ENCODE peak calls at places on chromosome 3, in seven cellular contexts. One of them, this sample, is unnamed.

GRCh38 chr3:189978753-189979152 is 141.9 kb downstream of the P3H2 start:
- DNase-seq in HCT116: no peak
- DNase-seq in HEK293T: no peak
- DNase-seq in HepG2: no peak
- DNase-seq in H1: no peak
- DNase-seq in GM12878: no peak
- DNase-seq in K562: no peak
- DNase-seq in this sample: no peak

GRCh38 chr3:1375145-1375544 is 282.3 kb downstream of the CNTN6 start:
- DNase-seq in HEK293T: no peak
- DNase-seq in HepG2: no peak
- DNase-seq in GM12878: no peak
- DNase-seq in HCT116: no peak
- DNase-seq in H1: no peak
- DNase-seq in K562: no peak
- DNase-seq in this sample: no peak

GRCh38 chr3:127493924-127494646 is 96.4 kb downstream of the TPRA1 start:
- DNase-seq in H1: no peak
- DNase-seq in K562: no peak
- DNase-seq in HepG2: no peak
- DNase-seq in HEK293T: no peak
- DNase-seq in HCT116: no peak
- DNase-seq in GM12878: no peak
- DNase-seq in this sample: no peak

GRCh38 chr3:13066236-13066635 is 7.0 kb downstream of the IQSEC1 start:
- DNase-seq in HCT116: no peak
- DNase-seq in K562: no peak
- DNase-seq in GM12878: no peak
- DNase-seq in H1: no peak
- DNase-seq in HepG2: no peak
- DNase-seq in HEK293T: no peak
- DNase-seq in this sample: no peak

GRCh38 chr3:68705695-68706429 is 226.5 kb downstream of the TAFA4 start:
- DNase-seq in K562: peak
- DNase-seq in HCT116: no peak
- DNase-seq in GM12878: no peak
- DNase-seq in H1: no peak
- DNase-seq in HEK293T: no peak
- DNase-seq in HepG2: no peak
- DNase-seq in this sample: no peak

GRCh38 chr3:58521002-58521670 is 15.9 kb downstream of the ACOX2 start:
- DNase-seq in HEK293T: no peak
- DNase-seq in GM12878: no peak
- DNase-seq in H1: no peak
- DNase-seq in HepG2: peak
- DNase-seq in HCT116: no peak
- DNase-seq in K562: peak
- DNase-seq in this sample: no peak

GRCh38 chr3:111241960-111242359 is 170.3 kb downstream of the NECTIN3 start:
- DNase-seq in H1: no peak
- DNase-seq in HCT116: no peak
- DNase-seq in K562: no peak
- DNase-seq in GM12878: no peak
- DNase-seq in HepG2: no peak
- DNase-seq in HEK293T: no peak
- DNase-seq in this sample: no peak

GRCh38 chr3:38379201-38379770 is 32.7 kb downstream of the XYLB start:
- DNase-seq in HCT116: no peak
- DNase-seq in K562: no peak
- DNase-seq in HepG2: no peak
- DNase-seq in HEK293T: no peak
- DNase-seq in GM12878: no peak
- DNase-seq in H1: no peak
- DNase-seq in this sample: no peak

GRCh38 chr3:65713016-65713415 is 325.7 kb downstream of the MAGI1 start:
- DNase-seq in K562: no peak
- DNase-seq in H1: no peak
- DNase-seq in HCT116: no peak
- DNase-seq in HepG2: no peak
- DNase-seq in HEK293T: no peak
- DNase-seq in GM12878: no peak
- DNase-seq in this sample: peak

GRCh38 chr3:11567516-11568467 is 75.9 kb downstream of the VGLL4 start:
- DNase-seq in GM12878: no peak
- DNase-seq in K562: no peak
- DNase-seq in HCT116: peak
- DNase-seq in HepG2: no peak
- DNase-seq in HEK293T: no peak
- DNase-seq in H1: no peak
- DNase-seq in this sample: no peak

GRCh38 chr3:8298021-8298954 is 203.3 kb upstream of the LMCD1 start:
- DNase-seq in HepG2: no peak
- DNase-seq in GM12878: no peak
- DNase-seq in H1: no peak
- DNase-seq in HEK293T: no peak
- DNase-seq in HCT116: no peak
- DNase-seq in K562: no peak
- DNase-seq in this sample: no peak

GRCh38 chr3:19446687-19447086 is 298.4 kb downstream of the KCNH8 start:
- DNase-seq in K562: no peak
- DNase-seq in HEK293T: no peak
- DNase-seq in HCT116: no peak
- DNase-seq in H1: no peak
- DNase-seq in GM12878: no peak
- DNase-seq in HepG2: no peak
- DNase-seq in this sample: no peak

GRCh38 chr3:171569571-171570132 is 109.4 kb upstream of the TNIK start:
- DNase-seq in H1: no peak
- DNase-seq in K562: peak
- DNase-seq in HepG2: no peak
- DNase-seq in HEK293T: no peak
- DNase-seq in HCT116: no peak
- DNase-seq in GM12878: no peak
- DNase-seq in this sample: no peak

DNA sequence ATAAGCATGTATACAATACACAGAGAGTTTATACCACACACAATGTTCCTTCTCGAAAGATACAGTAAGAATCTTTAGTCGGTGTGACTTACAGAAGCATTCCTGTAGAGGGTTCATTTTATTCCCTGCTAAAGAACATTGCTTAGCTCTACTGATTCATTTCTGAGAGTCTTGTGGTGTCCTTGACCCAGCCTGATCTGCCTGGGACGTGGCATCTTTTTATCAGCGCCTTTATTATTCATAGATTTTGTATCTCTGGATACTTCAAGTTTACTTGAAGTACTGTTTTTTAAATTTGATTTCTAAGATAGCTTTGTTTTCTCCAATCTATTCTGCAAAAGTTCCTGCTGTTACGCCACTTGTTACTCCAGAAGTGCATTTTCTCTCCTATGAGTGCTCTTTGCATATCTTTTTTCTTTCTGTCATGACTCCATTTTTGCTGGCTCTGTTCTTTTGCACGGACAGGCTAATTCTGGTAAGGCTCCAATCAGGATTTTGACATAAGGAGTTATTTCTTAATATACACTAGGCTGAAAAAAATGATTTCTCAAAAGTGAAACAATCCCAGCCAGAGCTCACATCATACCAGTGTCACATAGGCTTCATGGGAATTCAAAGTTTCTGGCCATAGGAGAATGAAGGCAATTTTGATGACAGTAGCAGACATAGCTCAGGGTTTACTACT is 114.5 kb upstream of the TNIK start:
- DNase-seq in HepG2: no peak
- DNase-seq in HCT116: no peak
- DNase-seq in K562: no peak
- DNase-seq in HEK293T: no peak
- DNase-seq in H1: no peak
- DNase-seq in GM12878: no peak
- DNase-seq in this sample: no peak
- TF ChIP-seq SP1 in HepG2: no peak
- TF ChIP-seq SP1 in HCT116: no peak
- TF ChIP-seq SP1 in K562: no peak
- TF ChIP-seq SP1 in HEK293T: no peak
- TF ChIP-seq SP1 in H1: no peak
- TF ChIP-seq SP1 in GM12878: no peak
- TF ChIP-seq SP1 in this sample: no peak

GRCh38 chr3:99875573-99875924 is 57.9 kb downstream of the CMSS1 start:
- DNase-seq in K562: peak
- DNase-seq in HCT116: no peak
- DNase-seq in HepG2: peak
- DNase-seq in GM12878: no peak
- DNase-seq in H1: no peak
- DNase-seq in HEK293T: no peak
- DNase-seq in this sample: no peak

GRCh38 chr3:99869621-99870020 is 52.0 kb downstream of the CMSS1 start:
- DNase-seq in HCT116: no peak
- DNase-seq in K562: no peak
- DNase-seq in HepG2: no peak
- DNase-seq in H1: no peak
- DNase-seq in HEK293T: no peak
- DNase-seq in GM12878: no peak
- DNase-seq in this sample: no peak

GRCh38 chr3:99871231-99871898 is 53.7 kb downstream of the CMSS1 start:
- DNase-seq in HepG2: no peak
- DNase-seq in HCT116: no peak
- DNase-seq in H1: no peak
- DNase-seq in HEK293T: no peak
- DNase-seq in K562: no peak
- DNase-seq in GM12878: no peak
- DNase-seq in this sample: no peak

GRCh38 chr3:99870712-99871111 is 53.0 kb downstream of the CMSS1 start:
- DNase-seq in HCT116: no peak
- DNase-seq in H1: no peak
- DNase-seq in K562: no peak
- DNase-seq in HEK293T: no peak
- DNase-seq in HepG2: no peak
- DNase-seq in GM12878: no peak
- DNase-seq in this sample: no peak

GRCh38 chr3:99872633-99873254 is 55.1 kb downstream of the CMSS1 start:
- DNase-seq in HepG2: no peak
- DNase-seq in GM12878: peak
- DNase-seq in H1: no peak
- DNase-seq in K562: no peak
- DNase-seq in HCT116: no peak
- DNase-seq in HEK293T: no peak
- DNase-seq in this sample: no peak
- TF ChIP-seq SP1 in HepG2: no peak
- TF ChIP-seq SP1 in GM12878: no peak
- TF ChIP-seq SP1 in H1: no peak
- TF ChIP-seq SP1 in K562: no peak
- TF ChIP-seq SP1 in HCT116: no peak
- TF ChIP-seq SP1 in HEK293T: no peak
- TF ChIP-seq SP1 in this sample: no peak

DNA sequence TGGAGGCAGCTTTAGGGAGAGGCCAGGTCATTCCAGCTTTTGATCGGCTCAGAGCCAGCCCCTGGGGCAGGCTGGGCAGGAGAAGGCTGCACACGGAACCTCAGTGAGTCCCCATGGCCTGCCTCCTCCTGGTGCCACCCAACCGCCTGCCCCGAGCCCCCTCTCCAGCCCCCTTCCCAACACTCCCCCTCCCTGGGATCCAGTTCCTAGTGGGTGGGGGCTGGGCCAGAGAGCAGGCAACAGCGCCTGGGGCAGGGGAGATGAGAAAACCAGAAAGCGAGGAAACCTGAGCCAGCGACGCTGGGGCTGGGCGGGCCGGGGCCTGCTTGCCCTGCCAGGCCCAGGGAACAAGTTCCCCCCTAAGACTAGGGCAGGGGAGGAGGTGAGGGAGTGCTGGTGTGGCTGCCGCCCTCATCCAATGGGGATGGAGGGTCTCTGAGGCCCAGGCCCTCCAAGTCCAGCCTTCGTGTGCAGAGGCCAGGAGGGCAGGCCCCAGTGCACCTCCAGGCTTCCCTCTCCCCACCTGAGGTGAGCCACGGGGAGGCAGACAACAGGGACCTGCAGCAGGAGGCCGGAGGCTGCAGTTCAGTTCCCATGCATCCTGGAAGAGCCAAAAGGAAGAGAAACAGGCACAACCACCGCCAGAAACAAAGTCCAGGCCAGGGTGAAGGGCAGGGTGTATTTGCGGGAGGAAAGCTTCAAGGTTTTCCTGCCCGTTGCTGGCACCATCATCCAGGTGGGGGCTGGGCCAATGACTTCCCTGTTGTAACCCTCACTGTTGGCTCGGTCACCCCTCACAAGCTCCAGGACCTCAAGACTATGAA is 4.0 kb upstream of the SEMA3F start:
- DNase-seq in HEK293T: no peak
- DNase-seq in GM12878: no peak
- DNase-seq in HepG2: no peak
- DNase-seq in K562: no peak
- DNase-seq in HCT116: no peak
- DNase-seq in H1: peak
- DNase-seq in this sample: peak
- TF ChIP-seq SP1 in HEK293T: no peak
- TF ChIP-seq SP1 in GM12878: no peak
- TF ChIP-seq SP1 in HepG2: no peak
- TF ChIP-seq SP1 in K562: no peak
- TF ChIP-seq SP1 in HCT116: no peak
- TF ChIP-seq SP1 in H1: no peak
- TF ChIP-seq SP1 in this sample: no peak

GRCh38 chr3:196643201-196643749 is 3.8 kb downstream of the NRROS start:
- DNase-seq in GM12878: peak
- DNase-seq in K562: no peak
- DNase-seq in HCT116: no peak
- DNase-seq in H1: no peak
- DNase-seq in HepG2: no peak
- DNase-seq in HEK293T: no peak
- DNase-seq in this sample: no peak

GRCh38 chr3:196639517-196640500 is at the start of gene NRROS:
- DNase-seq in HCT116: no peak
- DNase-seq in H1: peak
- DNase-seq in HepG2: no peak
- DNase-seq in HEK293T: peak
- DNase-seq in GM12878: no peak
- DNase-seq in K562: peak
- DNase-seq in this sample: peak

GRCh38 chr3:196638922-196639516 is 475 bp upstream of the NRROS start:
- DNase-seq in HCT116: no peak
- DNase-seq in HepG2: no peak
- DNase-seq in GM12878: no peak
- DNase-seq in HEK293T: no peak
- DNase-seq in H1: no peak
- DNase-seq in K562: no peak
- DNase-seq in this sample: no peak

GRCh38 chr3:196641278-196642058 is 2.0 kb downstream of the NRROS start:
- DNase-seq in GM12878: no peak
- DNase-seq in H1: no peak
- DNase-seq in HCT116: no peak
- DNase-seq in HepG2: no peak
- DNase-seq in K562: no peak
- DNase-seq in HEK293T: no peak
- DNase-seq in this sample: no peak

DNA sequence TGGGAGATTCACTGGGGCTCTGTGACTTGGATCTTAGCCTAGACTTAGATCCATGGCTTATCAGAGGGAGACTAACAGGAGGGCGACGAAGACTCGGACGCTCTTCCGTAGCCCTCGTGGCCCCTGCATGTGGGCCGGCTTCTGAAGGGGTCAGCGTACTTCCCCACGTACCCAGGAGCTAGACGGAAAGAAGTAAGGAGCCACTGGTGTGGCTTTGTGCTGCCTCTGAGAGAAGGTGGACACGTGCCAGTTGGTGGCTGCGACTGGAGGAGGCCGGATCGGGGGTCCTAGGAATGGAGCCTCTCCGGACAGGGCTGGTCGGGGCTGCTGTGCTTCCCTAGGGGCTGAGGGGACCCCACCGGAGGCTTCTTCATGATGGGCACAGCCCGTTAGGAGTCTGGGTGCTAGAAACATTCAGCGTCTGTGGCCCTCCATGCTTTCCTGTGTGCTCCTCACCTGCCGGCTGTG is 1.0 kb downstream of the NRROS start:
- DNase-seq in H1: no peak
- DNase-seq in HCT116: no peak
- DNase-seq in HEK293T: no peak
- DNase-seq in HepG2: no peak
- DNase-seq in K562: no peak
- DNase-seq in GM12878: no peak
- DNase-seq in this sample: no peak
- TF ChIP-seq SP1 in H1: no peak
- TF ChIP-seq SP1 in HCT116: no peak
- TF ChIP-seq SP1 in HEK293T: no peak
- TF ChIP-seq SP1 in HepG2: no peak
- TF ChIP-seq SP1 in K562: peak
- TF ChIP-seq SP1 in GM12878: no peak
- TF ChIP-seq SP1 in this sample: no peak